ENCODE peak calls at places on chromosome 14, in ten cellular contexts. J, X, D, M, C, V, N, A, I and H are unnamed samples.

GRCh38 chr14:51776102-51776894 is 84.1 kb upstream of the GNG2 start:
- DNase-seq in J (no peak), X (peak), D (peak), M (peak), C (peak), V (peak), N (peak), A (peak), I (peak), H (no peak)

GRCh38 chr14:73221945-73222344 is 15.4 kb upstream of the PAPLN start:
- DNase-seq in J (no peak), X (no peak), D (no peak), M (no peak), C (no peak), V (no peak), N (no peak), A (no peak), I (no peak), H (no peak)

GRCh38 chr14:93984987-93985410 is 8.6 kb upstream of the ASB2 start:
- DNase-seq in J (no peak), X (peak), D (peak), M (no peak), C (no peak), V (peak), N (no peak), A (peak), I (peak), H (no peak)

GRCh38 chr14:49173765-49174373 is 412.3 kb downstream of the RPS29 start:
- DNase-seq in J (no peak), X (peak), D (peak), M (peak), C (peak), V (peak), N (peak), A (peak), I (peak), H (no peak)

GRCh38 chr14:91410781-91411536 is 6.7 kb downstream of the CCDC88C start:
- DNase-seq in J (no peak), X (no peak), D (no peak), M (no peak), C (no peak), V (no peak), N (no peak), A (no peak), I (no peak), H (no peak)

GRCh38 chr14:34733245-34733644 is 18.9 kb upstream of the CFL2 start:
- DNase-seq in J (no peak), X (no peak), D (no peak), M (no peak), C (no peak), V (no peak), N (no peak), A (no peak), I (peak), H (no peak)

GRCh38 chr14:59081680-59082079 is 106.8 kb upstream of the DAAM1 start:
- DNase-seq in J (no peak), X (no peak), D (no peak), M (peak), C (no peak), V (no peak), N (no peak), A (no peak), I (no peak), H (no peak)

GRCh38 chr14:31229638-31230229 is 22.1 kb upstream of the HECTD1 start:
- DNase-seq in J (no peak), X (peak), D (peak), M (peak), C (peak), V (peak), N (no peak), A (peak), I (peak), H (no peak)

GRCh38 chr14:62006116-62006737 is 244.0 kb downstream of the SNAPC1 start:
- DNase-seq in J (no peak), X (no peak), D (no peak), M (peak), C (no peak), V (no peak), N (no peak), A (no peak), I (no peak), H (no peak)

GRCh38 chr14:103330536-103330935 is 3.5 kb upstream of the EIF5 start:
- DNase-seq in J (no peak), X (no peak), D (no peak), M (no peak), C (no peak), V (no peak), N (no peak), A (no peak), I (no peak), H (no peak)

GRCh38 chr14:91377700-91378652 is 39.6 kb downstream of the CCDC88C start:
- DNase-seq in J (peak), X (no peak), D (no peak), M (no peak), C (no peak), V (no peak), N (no peak), A (no peak), I (no peak), H (no peak)

GRCh38 chr14:80959448-80960006 is 4.1 kb downstream of the TSHR start:
- DNase-seq in J (peak), X (no peak), D (no peak), M (no peak), C (no peak), V (no peak), N (no peak), A (no peak), I (no peak), H (peak)

GRCh38 chr14:75521415-75522199 is 662 bp upstream of the BATF start:
- DNase-seq in J (no peak), X (no peak), D (peak), M (no peak), C (no peak), V (no peak), N (no peak), A (no peak), I (no peak), H (no peak)

GRCh38 chr14:55537782-55538181 is 42.2 kb upstream of the KTN1 start:
- DNase-seq in J (no peak), X (no peak), D (no peak), M (no peak), C (no peak), V (no peak), N (no peak), A (no peak), I (no peak), H (no peak)

GRCh38 chr14:63573579-63573978 is 30.4 kb upstream of the PPP2R5E start:
- DNase-seq in J (no peak), X (no peak), D (no peak), M (no peak), C (no peak), V (no peak), N (no peak), A (no peak), I (peak), H (no peak)

GRCh38 chr14:48398675-48399282 is 723.4 kb upstream of the MDGA2 start:
- DNase-seq in J (no peak), X (peak), D (peak), M (peak), C (no peak), V (peak), N (peak), A (peak), I (peak), H (no peak)

GRCh38 chr14:59630281-59630963 is 53.8 kb upstream of the CCDC175 start:
- DNase-seq in J (no peak), X (peak), D (peak), M (no peak), C (no peak), V (peak), N (no peak), A (no peak), I (no peak), H (no peak)

GRCh38 chr14:76829016-76829365 is 2.8 kb downstream of the LRRC74A start:
- DNase-seq in J (no peak), X (no peak), D (no peak), M (no peak), C (no peak), V (peak), N (no peak), A (no peak), I (no peak), H (no peak)

GRCh38 chr14:94581127-94581999 is at the start of gene SERPINA5:
- DNase-seq in J (no peak), X (peak), D (peak), M (no peak), C (peak), V (no peak), N (no peak), A (no peak), I (peak), H (no peak)

GRCh38 chr14:68663385-68664076 is 129.3 kb downstream of the ZFP36L1 start:
- DNase-seq in J (peak), X (no peak), D (no peak), M (no peak), C (peak), V (no peak), N (no peak), A (no peak), I (peak), H (no peak)

GRCh38 chr14:54220122-54220691 is 176.6 kb upstream of the CDKN3 start:
- DNase-seq in J (no peak), X (peak), D (peak), M (no peak), C (no peak), V (no peak), N (no peak), A (no peak), I (no peak), H (no peak)

GRCh38 chr14:34571771-34572170 is 32.3 kb upstream of the EAPP start:
- DNase-seq in J (no peak), X (no peak), D (no peak), M (no peak), C (no peak), V (no peak), N (no peak), A (no peak), I (no peak), H (no peak)

GRCh38 chr14:20197459-20197858 is 6.8 kb downstream of the OR11G2 start:
- DNase-seq in J (no peak), X (no peak), D (no peak), M (no peak), C (no peak), V (peak), N (no peak), A (no peak), I (no peak), H (no peak)

GRCh38 chr14:39230416-39230815 is 3.3 kb upstream of the MIA2 start:
- DNase-seq in J (no peak), X (no peak), D (no peak), M (no peak), C (no peak), V (no peak), N (no peak), A (no peak), I (peak), H (no peak)

GRCh38 chr14:60922050-60922449 is 58.8 kb downstream of the TRMT5 start:
- DNase-seq in J (no peak), X (no peak), D (no peak), M (no peak), C (no peak), V (no peak), N (no peak), A (no peak), I (peak), H (no peak)

GRCh38 chr14:63524537-63525155 is 18.5 kb downstream of the PPP2R5E start:
- DNase-seq in J (no peak), X (no peak), D (no peak), M (no peak), C (no peak), V (no peak), N (no peak), A (no peak), I (no peak), H (no peak)

GRCh38 chr14:73787760-73788508 is 63.7 kb upstream of the PTGR2 start:
- DNase-seq in J (peak), X (no peak), D (no peak), M (no peak), C (no peak), V (peak), N (no peak), A (no peak), I (peak), H (no peak)

GRCh38 chr14:97129639-97130038 is 332.5 kb downstream of the VRK1 start:
- DNase-seq in J (no peak), X (no peak), D (no peak), M (no peak), C (no peak), V (no peak), N (no peak), A (no peak), I (no peak), H (no peak)

GRCh38 chr14:74425525-74426201 is 347 bp downstream of the SYNDIG1L start:
- DNase-seq in J (peak), X (peak), D (peak), M (no peak), C (peak), V (no peak), N (no peak), A (peak), I (no peak), H (peak)

GRCh38 chr14:61502459-61503093 is 181.2 kb downstream of the PRKCH start:
- DNase-seq in J (no peak), X (no peak), D (no peak), M (no peak), C (no peak), V (no peak), N (no peak), A (no peak), I (peak), H (no peak)

GRCh38 chr14:24809147-24809546 is 175.2 kb upstream of the GZMB start:
- DNase-seq in J (no peak), X (no peak), D (no peak), M (no peak), C (no peak), V (no peak), N (no peak), A (no peak), I (no peak), H (no peak)

GRCh38 chr14:52241102-52241793 is 26.2 kb upstream of the PTGDR start:
- DNase-seq in J (no peak), X (no peak), D (no peak), M (peak), C (no peak), V (no peak), N (no peak), A (no peak), I (peak), H (no peak)

GRCh38 chr14:24630872-24631477 is 3.0 kb downstream of the GZMB start:
- DNase-seq in J (no peak), X (peak), D (peak), M (no peak), C (no peak), V (no peak), N (no peak), A (no peak), I (peak), H (no peak)

GRCh38 chr14:33457617-33458016 is 493.3 kb downstream of the EGLN3 start:
- DNase-seq in J (no peak), X (no peak), D (no peak), M (no peak), C (no peak), V (no peak), N (no peak), A (no peak), I (no peak), H (no peak)